ENCODE peak calls at places on chromosomes 3 and 15, in seven cellular contexts. W, H, M, S, F, B and X are unnamed samples.

GRCh38 chr15:25670025-25670554 is 193.0 kb downstream of the ATP10A start:
- DNase-seq in W (peak; percentile 22), H (no peak), M (no peak), S (no peak), F (no peak), B (peak; percentile 39), X (no peak)

GRCh38 chr15:62999923-63000484 is 42.5 kb upstream of the TPM1 start:
- DNase-seq in W (no peak), H (no peak), M (no peak), S (no peak), F (no peak), B (peak; percentile 21), X (no peak)

GRCh38 chr3:127645371-127646015 is 16.5 kb downstream of the PODXL2 start:
- DNase-seq in W (no peak), H (no peak), M (no peak), S (no peak), F (no peak), B (no peak), X (no peak)

GRCh38 chr3:10357592-10358308 is 36.8 kb upstream of the SEC13 start:
- DNase-seq in W (no peak), H (no peak), M (no peak), S (no peak), F (peak; percentile 70), B (peak; percentile 10), X (no peak)

GRCh38 chr3:141412087-141412935 is 44.0 kb downstream of the ZBTB38 start:
- DNase-seq in W (no peak), H (no peak), M (peak; percentile 40), S (peak; percentile 15), F (peak; percentile 79), B (peak; percentile 80), X (peak; percentile 75)

GRCh38 chr3:127747751-127748521 is 74.4 kb downstream of the MGLL start:
- DNase-seq in W (no peak), H (no peak), M (no peak), S (no peak), F (peak; percentile 93), B (peak; percentile 76), X (peak; percentile 74)

GRCh38 chr3:129966876-129967275 is 7.6 kb upstream of the TRH start:
- DNase-seq in W (no peak), H (no peak), M (no peak), S (no peak), F (no peak), B (no peak), X (no peak)

GRCh38 chr3:45906681-45907220 is 20.4 kb downstream of the CCR9 start:
- DNase-seq in W (no peak), H (no peak), M (no peak), S (no peak), F (no peak), B (no peak), X (no peak)

GRCh38 chr3:52731590-52731989 is 25.7 kb downstream of the SPCS1 start:
- DNase-seq in W (no peak), H (no peak), M (no peak), S (no peak), F (no peak), B (no peak), X (no peak)

GRCh38 chr3:39907981-39908380 is 98.6 kb downstream of the MYRIP start:
- DNase-seq in W (no peak), H (peak; percentile 53), M (no peak), S (no peak), F (no peak), B (peak; percentile 28), X (peak; percentile 55)

GRCh38 chr3:138426211-138426610 is 8.2 kb upstream of the ESYT3 start:
- DNase-seq in W (no peak), H (no peak), M (no peak), S (no peak), F (no peak), B (no peak), X (no peak)

GRCh38 chr3:149342413-149343340 is 9.2 kb upstream of the TM4SF18 start:
- DNase-seq in W (no peak), H (no peak), M (no peak), S (no peak), F (peak; percentile 63), B (no peak), X (no peak)

GRCh38 chr15:95857124-95857757 is 473.3 kb upstream of the NR2F2 start:
- DNase-seq in W (no peak), H (no peak), M (no peak), S (no peak), F (no peak), B (no peak), X (no peak)

GRCh38 chr15:79370716-79371115 is 59.8 kb downstream of the TMED3 start:
- DNase-seq in W (no peak), H (no peak), M (no peak), S (no peak), F (peak; percentile 45), B (no peak), X (no peak)

GRCh38 chr15:83248151-83248851 is 36.2 kb downstream of the BNC1 start:
- DNase-seq in W (peak; percentile 38), H (no peak), M (no peak), S (no peak), F (peak; percentile 25), B (peak; percentile 49), X (peak; percentile 61)

GRCh38 chr3:168865022-168865551 is 769.4 kb upstream of the GOLIM4 start:
- DNase-seq in W (no peak), H (no peak), M (no peak), S (no peak), F (no peak), B (no peak), X (no peak)

GRCh38 chr3:155047672-155048071 is 32.4 kb upstream of the MME start:
- DNase-seq in W (no peak), H (no peak), M (no peak), S (no peak), F (no peak), B (no peak), X (no peak)

GRCh38 chr3:14262212-14262611 is 83.6 kb downstream of the LSM3 start:
- DNase-seq in W (no peak), H (no peak), M (no peak), S (no peak), F (no peak), B (no peak), X (no peak)

GRCh38 chr3:114498779-114499370 is 205.0 kb downstream of the TIGIT start:
- DNase-seq in W (no peak), H (no peak), M (no peak), S (no peak), F (no peak), B (peak; percentile 11), X (no peak)

GRCh38 chr15:71748327-71748726 is 62.0 kb upstream of the NR2E3 start:
- DNase-seq in W (no peak), H (no peak), M (no peak), S (no peak), F (no peak), B (no peak), X (no peak)

GRCh38 chr15:29815000-29815704 is 7.1 kb downstream of the TJP1 start:
- DNase-seq in W (no peak), H (no peak), M (no peak), S (no peak), F (no peak), B (peak; percentile 41), X (no peak)

GRCh38 chr3:31225923-31226322 is 306.8 kb upstream of the STT3B start:
- DNase-seq in W (no peak), H (no peak), M (no peak), S (no peak), F (no peak), B (no peak), X (no peak)

GRCh38 chr15:64883097-64883581 is 28.6 kb upstream of the ANKDD1A start:
- DNase-seq in W (no peak), H (no peak), M (no peak), S (no peak), F (no peak), B (peak; percentile 53), X (peak; percentile 1)

GRCh38 chr3:156535162-156535627 is 19.7 kb downstream of the SSR3 start:
- DNase-seq in W (no peak), H (peak; percentile 58), M (no peak), S (no peak), F (peak; percentile 96), B (peak; percentile 86), X (no peak)

GRCh38 chr3:134311265-134311664 is 60.6 kb upstream of the RYK start:
- DNase-seq in W (no peak), H (no peak), M (no peak), S (no peak), F (no peak), B (no peak), X (no peak)

GRCh38 chr3:39752019-39752637 is 57.3 kb upstream of the MYRIP start:
- DNase-seq in W (no peak), H (peak; percentile 25), M (no peak), S (no peak), F (no peak), B (peak; percentile 13), X (no peak)

GRCh38 chr3:71432044-71432970 is 151.2 kb downstream of the FOXP1 start:
- DNase-seq in W (no peak), H (no peak), M (no peak), S (no peak), F (no peak), B (no peak), X (no peak)

GRCh38 chr15:52094811-52095584 is 17.6 kb downstream of the BCL2L10 start:
- DNase-seq in W (no peak), H (no peak), M (no peak), S (no peak), F (no peak), B (no peak), X (no peak)

GRCh38 chr3:126452213-126452612 is 23.5 kb downstream of the ZXDC start:
- DNase-seq in W (no peak), H (no peak), M (no peak), S (no peak), F (no peak), B (no peak), X (no peak)

GRCh38 chr3:18868911-18869689 is 279.2 kb upstream of the KCNH8 start:
- DNase-seq in W (no peak), H (no peak), M (no peak), S (peak; percentile 10), F (no peak), B (no peak), X (no peak)

GRCh38 chr3:132284756-132285619 is 32.2 kb upstream of the ACP3 start:
- DNase-seq in W (peak; percentile 14), H (peak; percentile 28), M (no peak), S (no peak), F (no peak), B (peak; percentile 10), X (no peak)

GRCh38 chr3:56787784-56788256 is 13.9 kb downstream of the ARHGEF3 start:
- DNase-seq in W (no peak), H (no peak), M (peak; percentile 44), S (no peak), F (no peak), B (peak; percentile 50), X (no peak)

GRCh38 chr3:37183976-37184375 is 9.6 kb upstream of the LRRFIP2 start:
- DNase-seq in W (no peak), H (no peak), M (no peak), S (no peak), F (peak; percentile 77), B (no peak), X (no peak)

GRCh38 chr15:82936966-82937647 is 15.4 kb downstream of the HOMER2 start:
- DNase-seq in W (no peak), H (no peak), M (no peak), S (no peak), F (peak; percentile 40), B (no peak), X (no peak)

GRCh38 chr3:16286161-16286560 is 21.1 kb downstream of the OXNAD1 start:
- DNase-seq in W (no peak), H (no peak), M (peak; percentile 67), S (peak; percentile 46), F (no peak), B (peak; percentile 18), X (peak; percentile 31)

GRCh38 chr3:74347563-74348268 is 266.7 kb downstream of the CNTN3 start:
- DNase-seq in W (no peak), H (no peak), M (no peak), S (no peak), F (no peak), B (no peak), X (no peak)

GRCh38 chr15:65254237-65254820 is 32.4 kb downstream of the PARP16 start:
- DNase-seq in W (no peak), H (no peak), M (no peak), S (no peak), F (no peak), B (no peak), X (no peak)